ENCODE peak calls at places on chromosomes 4 and X, in four cellular contexts. C, F, H and O are unnamed samples. For H3K36me3, the result is how much of the 10 kb centered on the place peaks cover.

GRCh38 chr4:106864231-106864630 is 171.9 kb downstream of the DKK2 start:
- DNase-seq in C (no peak), F (no peak), H (no peak), O (no peak)

GRCh38 chrX:17736856-17737706 is at the start of gene SCML1:
- DNase-seq in C (peak), F (peak), H (peak), O (peak)

GRCh38 chr4:152935661-152936445 is at the start of gene FHDC1:
- DNase-seq in C (no peak), F (peak), H (no peak), O (no peak)

GRCh38 chr4:150889306-150889705 is 125.8 kb downstream of the LRBA start:
- DNase-seq in C (no peak), F (no peak), H (no peak), O (no peak)

GRCh38 chr4:3717241-3717640 is 48.9 kb upstream of the ADRA2C start:
- DNase-seq in C (peak), F (no peak), H (peak), O (no peak)

GRCh38 chr4:125518281-125518680 is 203.5 kb downstream of the FAT4 start:
- DNase-seq in C (no peak), F (no peak), H (no peak), O (no peak)

GRCh38 chr4:14023036-14023435 is 395.5 kb upstream of the BOD1L1 start:
- DNase-seq in C (no peak), F (no peak), H (no peak), O (no peak)

GRCh38 chr4:2962614-2963184 is 507 bp downstream of the NOP14 start:
- DNase-seq in C (no peak), F (peak), H (no peak), O (no peak)

GRCh38 chrX:38086451-38087215 is 80.3 kb downstream of the SYTL5 start:
- DNase-seq in C (no peak), F (no peak), H (no peak), O (no peak)

GRCh38 chrX:56746996-56747395 is 18.0 kb downstream of the NBDY start:
- DNase-seq in C (no peak), F (no peak), H (no peak), O (no peak)

GRCh38 chr4:65028592-65028991 is 619.3 kb upstream of the TECRL start:
- DNase-seq in C (no peak), F (no peak), H (no peak), O (no peak)

DNA sequence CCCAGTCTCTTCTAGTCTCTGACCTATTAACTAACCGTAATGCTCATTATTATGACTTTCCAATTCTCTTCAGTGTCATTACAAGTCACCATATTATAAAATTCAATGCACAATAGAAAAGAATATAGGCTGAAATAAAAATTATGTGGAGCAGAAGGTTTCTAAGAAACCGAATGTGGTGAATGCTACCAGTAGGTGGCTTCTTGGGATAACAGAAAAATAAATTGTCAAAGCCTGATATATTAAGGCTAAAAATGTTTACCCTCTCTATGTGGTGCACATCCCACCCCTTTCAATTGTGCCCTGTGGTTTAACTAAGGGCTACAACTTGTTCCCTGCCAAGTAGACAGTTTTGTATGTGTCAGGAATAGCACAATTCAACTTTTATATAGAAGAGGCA is 624.6 kb upstream of the TECRL start:
- DNase-seq in C (no peak), F (no peak), H (no peak), O (no peak)
- TF ChIP-seq CTCF in C (no peak), F (no peak), H (peak), O (no peak)

GRCh38 chr4:155802573-155802972 is 43.8 kb downstream of the GUCY1B1 start:
- DNase-seq in C (no peak), F (no peak), H (no peak), O (no peak)
- H3K36me3 ChIP-seq in C (under half), F (under half), H (half or more), O (under half)

DNA sequence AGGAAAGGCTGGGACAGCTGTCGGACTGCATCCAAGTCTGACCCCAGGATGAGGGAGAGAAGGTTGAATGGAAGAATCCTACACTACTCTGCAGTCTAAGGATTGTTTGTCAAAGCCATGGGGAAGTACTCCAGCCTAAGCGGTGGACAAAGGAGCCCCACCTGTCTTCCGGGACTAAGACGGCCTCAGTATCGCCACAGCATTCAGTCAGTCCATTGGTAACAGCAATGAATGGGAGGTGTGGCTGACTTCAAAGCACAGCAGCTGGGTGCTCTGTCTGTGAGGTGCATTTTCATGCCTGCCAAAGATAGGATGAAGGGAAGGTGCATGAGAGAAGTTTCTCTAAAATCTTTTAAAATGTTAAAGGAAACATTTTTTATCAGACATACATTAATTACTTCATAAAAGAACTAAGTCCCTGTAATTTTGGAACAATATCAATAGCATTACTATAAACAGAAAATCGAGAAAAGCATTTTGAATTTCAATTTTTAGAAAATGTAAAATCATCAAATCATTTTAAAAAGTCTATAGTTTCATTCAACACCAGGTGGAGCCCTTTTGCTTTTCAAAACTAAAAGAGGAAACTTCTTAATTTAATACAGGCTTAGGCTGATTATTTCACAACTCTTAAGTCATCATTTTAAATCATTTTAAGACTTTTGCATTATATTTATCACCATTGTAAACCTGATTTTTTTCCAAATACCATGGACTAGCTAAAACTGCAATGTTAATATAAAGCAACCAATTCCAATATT is 27.6 kb upstream of the INTU start:
- DNase-seq in C (no peak), F (no peak), H (no peak), O (no peak)
- H3K4me3 ChIP-seq in C (no peak), F (no peak), H (no peak), O (no peak)

DNA sequence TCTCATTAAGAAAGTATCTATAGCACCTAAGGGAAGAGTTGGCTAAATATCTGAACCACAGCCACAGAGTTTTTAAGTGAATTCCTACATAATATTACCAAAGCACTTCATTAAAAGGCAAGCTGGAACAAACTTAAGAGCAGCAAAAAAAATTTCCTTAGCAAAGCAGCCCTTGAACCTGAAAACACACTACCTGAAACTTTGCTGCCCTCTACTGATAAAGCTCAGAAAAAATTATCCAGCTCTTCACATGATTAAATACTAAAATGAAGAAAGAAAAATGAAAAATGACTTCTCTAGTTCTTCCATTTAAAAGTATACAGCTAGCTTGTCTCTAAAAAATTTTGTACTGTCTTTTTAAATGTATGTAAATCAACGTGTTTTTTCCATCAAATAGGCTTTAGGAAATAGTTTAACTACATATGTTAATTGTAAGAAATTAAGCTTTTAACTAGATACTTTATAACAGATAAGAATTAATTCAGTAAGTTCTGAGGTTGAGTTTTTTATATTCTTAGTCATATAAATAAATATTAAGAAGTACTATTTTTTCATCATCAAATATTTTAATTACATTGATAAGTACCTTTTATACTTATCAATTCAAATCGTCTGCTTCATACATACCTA is 156.1 kb downstream of the STPG2 start:
- DNase-seq in C (no peak), F (no peak), H (no peak), O (no peak)
- TF ChIP-seq CTCF in C (peak), F (no peak), H (peak), O (no peak)